ENCODE peak calls at places on chromosomes 11 and 22, in six cellular contexts. One of them, this sample, is unnamed. For H3K4me1, the result is how much of the 10 kb centered on the place peaks cover.

GRCh38 chr11:2798951-2799761 is 86.4 kb downstream of the CDKN1C start:
- DNase-seq in IMR-90: peak
- DNase-seq in H9: peak
- DNase-seq in H1: peak
- DNase-seq in neuronal stem cell: no peak
- DNase-seq in mesendoderm: no peak
- DNase-seq in this sample: no peak

GRCh38 chr22:19480173-19480568 is 451 bp downstream of the CDC45 start:
- DNase-seq in neuronal stem cell: no peak
- DNase-seq in mesendoderm: no peak
- DNase-seq in H1: no peak
- DNase-seq in H9: no peak
- DNase-seq in IMR-90: no peak
- DNase-seq in this sample: no peak

GRCh38 chr11:110286298-110287040 is 9.9 kb downstream of the RDX start:
- DNase-seq in H1: no peak
- DNase-seq in mesendoderm: no peak
- DNase-seq in IMR-90: no peak
- DNase-seq in neuronal stem cell: no peak
- DNase-seq in H9: no peak
- DNase-seq in this sample: no peak

GRCh38 chr11:27423125-27423524 is 49.5 kb downstream of the LGR4 start:
- DNase-seq in H1: no peak
- DNase-seq in IMR-90: peak
- DNase-seq in H9: no peak
- DNase-seq in neuronal stem cell: no peak
- DNase-seq in mesendoderm: peak
- DNase-seq in this sample: peak

GRCh38 chr11:64044730-64045386 is 9.1 kb downstream of the FLRT1 start:
- DNase-seq in IMR-90: no peak
- DNase-seq in mesendoderm: no peak
- DNase-seq in H1: no peak
- DNase-seq in neuronal stem cell: no peak
- DNase-seq in H9: no peak
- DNase-seq in this sample: no peak

GRCh38 chr22:50612715-50613221 is 12.2 kb downstream of the MAPK8IP2 start:
- DNase-seq in mesendoderm: peak
- DNase-seq in neuronal stem cell: no peak
- DNase-seq in H9: peak
- DNase-seq in IMR-90: no peak
- DNase-seq in H1: peak
- DNase-seq in this sample: peak

GRCh38 chr11:34053161-34053686 is 1.7 kb downstream of the CAPRIN1 start:
- DNase-seq in IMR-90: peak
- DNase-seq in H9: peak
- DNase-seq in H1: peak
- DNase-seq in mesendoderm: peak
- DNase-seq in neuronal stem cell: peak
- DNase-seq in this sample: no peak

GRCh38 chr11:22787565-22788162 is 41.9 kb downstream of the SVIP start:
- DNase-seq in H1: no peak
- DNase-seq in mesendoderm: peak
- DNase-seq in IMR-90: peak
- DNase-seq in H9: no peak
- DNase-seq in neuronal stem cell: peak
- DNase-seq in this sample: peak

GRCh38 chr22:44159230-44159629 is 21.5 kb upstream of the PARVG start:
- DNase-seq in H1: no peak
- DNase-seq in neuronal stem cell: no peak
- DNase-seq in IMR-90: no peak
- DNase-seq in mesendoderm: no peak
- DNase-seq in H9: no peak
- DNase-seq in this sample: no peak

GRCh38 chr11:1203505-1204271 is 19.2 kb upstream of the MUC5B start:
- DNase-seq in H9: peak
- DNase-seq in neuronal stem cell: no peak
- DNase-seq in IMR-90: no peak
- DNase-seq in mesendoderm: no peak
- DNase-seq in H1: no peak
- DNase-seq in this sample: no peak

GRCh38 chr11:12001152-12001551 is 7.3 kb downstream of the DKK3 start:
- DNase-seq in neuronal stem cell: no peak
- DNase-seq in mesendoderm: no peak
- DNase-seq in H9: no peak
- DNase-seq in H1: no peak
- DNase-seq in IMR-90: no peak
- DNase-seq in this sample: no peak

GRCh38 chr22:39212721-39213376 is 31.9 kb downstream of the PDGFB start:
- DNase-seq in IMR-90: no peak
- DNase-seq in mesendoderm: peak
- DNase-seq in H9: peak
- DNase-seq in H1: peak
- DNase-seq in neuronal stem cell: no peak
- DNase-seq in this sample: peak

GRCh38 chr11:22875869-22876473 is 15.7 kb upstream of the CCDC179 start:
- DNase-seq in neuronal stem cell: peak
- DNase-seq in H9: peak
- DNase-seq in IMR-90: peak
- DNase-seq in mesendoderm: peak
- DNase-seq in H1: peak
- DNase-seq in this sample: peak

GRCh38 chr22:45515678-45516077 is 13.0 kb downstream of the FBLN1 start:
- DNase-seq in IMR-90: no peak
- DNase-seq in H9: no peak
- DNase-seq in H1: no peak
- DNase-seq in mesendoderm: no peak
- DNase-seq in neuronal stem cell: no peak
- DNase-seq in this sample: peak
- H3K4me1 ChIP-seq in IMR-90: under half
- H3K4me1 ChIP-seq in H9: under half
- H3K4me1 ChIP-seq in H1: under half
- H3K4me1 ChIP-seq in mesendoderm: under half
- H3K4me1 ChIP-seq in neuronal stem cell: under half
- H3K4me1 ChIP-seq in this sample: half or more

DNA sequence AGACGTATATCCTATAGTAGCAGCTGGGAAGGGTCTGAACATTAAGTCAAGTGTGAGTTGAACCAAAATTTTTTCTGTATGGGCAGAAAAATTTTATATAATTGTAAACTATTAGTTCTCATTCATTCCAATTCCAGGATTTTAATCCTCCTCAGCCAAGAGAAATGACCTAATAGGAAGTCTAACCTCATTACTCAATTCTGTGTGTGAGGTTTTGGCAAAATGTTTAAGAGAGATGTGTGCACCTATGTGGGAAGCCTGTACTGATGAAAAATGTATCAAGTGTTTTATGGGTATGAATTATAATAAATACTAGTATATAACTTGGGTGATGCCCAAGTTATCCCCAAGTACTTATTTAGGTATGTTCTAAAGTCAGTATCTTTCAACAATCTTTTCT is 311.6 kb upstream of the PITPNB start:
- DNase-seq in neuronal stem cell: no peak
- DNase-seq in H9: no peak
- DNase-seq in H1: no peak
- DNase-seq in IMR-90: peak
- DNase-seq in mesendoderm: no peak
- DNase-seq in this sample: no peak
- H2BK5ac ChIP-seq in neuronal stem cell: no peak
- H2BK5ac ChIP-seq in H9: no peak
- H2BK5ac ChIP-seq in H1: no peak
- H2BK5ac ChIP-seq in IMR-90: peak
- H2BK5ac ChIP-seq in mesendoderm: no peak
- H2BK5ac ChIP-seq in this sample: no peak

GRCh38 chr11:82523141-82523540 is 210.5 kb downstream of the FAM181B start:
- DNase-seq in H9: peak
- DNase-seq in neuronal stem cell: peak
- DNase-seq in H1: no peak
- DNase-seq in IMR-90: no peak
- DNase-seq in mesendoderm: peak
- DNase-seq in this sample: no peak

GRCh38 chr11:82527185-82527584 is 206.5 kb downstream of the FAM181B start:
- DNase-seq in H1: no peak
- DNase-seq in mesendoderm: no peak
- DNase-seq in IMR-90: no peak
- DNase-seq in neuronal stem cell: no peak
- DNase-seq in H9: no peak
- DNase-seq in this sample: no peak

GRCh38 chr11:82521427-82521826 is 212.2 kb downstream of the FAM181B start:
- DNase-seq in mesendoderm: no peak
- DNase-seq in H1: no peak
- DNase-seq in neuronal stem cell: no peak
- DNase-seq in IMR-90: no peak
- DNase-seq in H9: no peak
- DNase-seq in this sample: peak
- H3K18ac ChIP-seq in mesendoderm: no peak
- H3K18ac ChIP-seq in H1: no peak
- H3K18ac ChIP-seq in neuronal stem cell: no peak
- H3K18ac ChIP-seq in IMR-90: no peak
- H3K18ac ChIP-seq in H9: no peak
- H3K18ac ChIP-seq in this sample: no peak

GRCh38 chr11:118341749-118342489 is 586 bp downstream of the CD3D start:
- DNase-seq in mesendoderm: no peak
- DNase-seq in H1: no peak
- DNase-seq in H9: no peak
- DNase-seq in IMR-90: no peak
- DNase-seq in neuronal stem cell: no peak
- DNase-seq in this sample: no peak

GRCh38 chr11:118338637-118339061 is 3.9 kb downstream of the CD3D start:
- DNase-seq in mesendoderm: peak
- DNase-seq in IMR-90: no peak
- DNase-seq in neuronal stem cell: no peak
- DNase-seq in H9: no peak
- DNase-seq in H1: no peak
- DNase-seq in this sample: no peak

GRCh38 chr11:118342503-118343161 is at the start of gene CD3D:
- DNase-seq in H1: no peak
- DNase-seq in mesendoderm: peak
- DNase-seq in H9: no peak
- DNase-seq in IMR-90: no peak
- DNase-seq in neuronal stem cell: no peak
- DNase-seq in this sample: no peak

GRCh38 chr11:118340437-118340836 is 2.1 kb downstream of the CD3D start:
- DNase-seq in neuronal stem cell: no peak
- DNase-seq in IMR-90: no peak
- DNase-seq in H1: no peak
- DNase-seq in H9: no peak
- DNase-seq in mesendoderm: no peak
- DNase-seq in this sample: no peak

DNA sequence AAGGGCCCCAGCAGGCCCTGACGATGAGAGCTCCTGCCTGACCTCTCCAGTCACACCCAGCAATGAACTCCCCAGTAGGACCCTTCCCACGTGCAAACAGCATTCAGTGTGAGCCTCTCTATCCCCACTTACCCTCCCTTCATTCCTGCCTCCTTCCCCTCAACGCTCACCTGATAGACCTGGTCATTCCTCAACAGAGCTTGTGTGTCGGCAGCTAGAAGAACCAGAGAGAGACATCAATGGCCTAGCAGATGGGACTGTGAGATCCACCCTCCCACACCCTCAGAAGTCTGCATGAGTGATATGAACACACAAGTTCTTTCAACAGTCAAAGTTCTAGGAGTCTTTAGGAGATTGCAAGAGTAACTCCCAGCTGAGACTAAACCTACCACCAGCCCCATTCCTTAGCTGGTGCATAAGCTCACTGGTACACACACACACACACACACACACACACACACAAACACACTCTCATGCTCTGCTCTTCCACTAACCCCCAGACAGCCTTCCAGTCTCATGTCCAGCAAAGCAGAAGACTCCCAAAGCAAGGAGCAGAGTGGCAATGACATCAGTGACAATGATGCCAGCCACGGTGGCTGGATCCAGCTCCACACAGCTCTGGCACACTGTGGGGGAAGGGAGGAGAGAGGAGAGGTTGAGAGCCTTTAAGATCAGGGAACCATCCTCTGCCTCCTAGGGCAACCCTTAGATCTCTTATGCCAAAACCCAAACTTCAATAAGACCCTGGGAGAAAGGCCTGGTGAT is 3.0 kb downstream of the CD3D start:
- DNase-seq in mesendoderm: no peak
- DNase-seq in H9: no peak
- DNase-seq in IMR-90: no peak
- DNase-seq in neuronal stem cell: no peak
- DNase-seq in H1: no peak
- DNase-seq in this sample: no peak
- H3K4me1 ChIP-seq in mesendoderm: under half
- H3K4me1 ChIP-seq in H9: under half
- H3K4me1 ChIP-seq in IMR-90: under half
- H3K4me1 ChIP-seq in neuronal stem cell: under half
- H3K4me1 ChIP-seq in H1: under half
- H3K4me1 ChIP-seq in this sample: under half

GRCh38 chr11:65488273-65489058 is 10.4 kb upstream of the MALAT1 start:
- DNase-seq in mesendoderm: peak
- DNase-seq in H1: no peak
- DNase-seq in IMR-90: peak
- DNase-seq in neuronal stem cell: no peak
- DNase-seq in H9: no peak
- DNase-seq in this sample: no peak

GRCh38 chr11:65487467-65488272 is 11.2 kb upstream of the MALAT1 start:
- DNase-seq in H1: peak
- DNase-seq in H9: peak
- DNase-seq in IMR-90: peak
- DNase-seq in mesendoderm: peak
- DNase-seq in neuronal stem cell: peak
- DNase-seq in this sample: peak

GRCh38 chr11:65491163-65491465 is 7.7 kb upstream of the MALAT1 start:
- DNase-seq in mesendoderm: no peak
- DNase-seq in H1: no peak
- DNase-seq in IMR-90: no peak
- DNase-seq in H9: no peak
- DNase-seq in neuronal stem cell: no peak
- DNase-seq in this sample: peak

GRCh38 chr11:65489706-65490310 is 9.0 kb upstream of the MALAT1 start:
- DNase-seq in neuronal stem cell: no peak
- DNase-seq in IMR-90: no peak
- DNase-seq in H1: no peak
- DNase-seq in H9: peak
- DNase-seq in mesendoderm: peak
- DNase-seq in this sample: peak

GRCh38 chr11:65489061-65489705 is 9.7 kb upstream of the MALAT1 start:
- DNase-seq in H9: peak
- DNase-seq in IMR-90: peak
- DNase-seq in H1: peak
- DNase-seq in mesendoderm: peak
- DNase-seq in neuronal stem cell: peak
- DNase-seq in this sample: peak
- H2BK5ac ChIP-seq in H9: peak
- H2BK5ac ChIP-seq in IMR-90: peak
- H2BK5ac ChIP-seq in H1: peak
- H2BK5ac ChIP-seq in mesendoderm: peak
- H2BK5ac ChIP-seq in neuronal stem cell: peak
- H2BK5ac ChIP-seq in this sample: peak

GRCh38 chr11:13026722-13027121 is 17.6 kb downstream of the RASSF10 start:
- DNase-seq in neuronal stem cell: no peak
- DNase-seq in mesendoderm: no peak
- DNase-seq in H1: no peak
- DNase-seq in H9: no peak
- DNase-seq in IMR-90: no peak
- DNase-seq in this sample: no peak
- H3K18ac ChIP-seq in neuronal stem cell: no peak
- H3K18ac ChIP-seq in mesendoderm: no peak
- H3K18ac ChIP-seq in H1: no peak
- H3K18ac ChIP-seq in H9: no peak
- H3K18ac ChIP-seq in IMR-90: no peak
- H3K18ac ChIP-seq in this sample: no peak